ENCODE peak calls at places on chromosomes 11 and 22, in six cellular contexts. Z is pancreas; R is NCI-H2029 treated with DMSO at 0.1 percent for 48 hours; M is left cardiac atrium; O is stimulated activated CD4-positive, alpha-beta T cell treated with anti-CD3 and anti-CD28 coated beads, Interleukin-2, amount 100 ng/mL, for 48 hours; K is RKO. F is an unnamed sample.

GRCh38 chr11:116955548-116955947 is 118.1 kb upstream of the APOA1 start:
- DNase-seq in O (no peak), M (no peak), K (no peak), R (no peak), Z (no peak), F (no peak)

GRCh38 chr11:9568854-9569587 is 4.4 kb upstream of the WEE1 start:
- DNase-seq in R (peak), O (no peak), Z (peak), K (no peak), M (peak), F (no peak)

GRCh38 chr11:15816270-15816871 is 540.0 kb downstream of the SOX6 start:
- DNase-seq in R (peak), O (no peak), M (no peak), K (no peak), Z (no peak), F (no peak)

GRCh38 chr22:20904980-20905355 is 12.2 kb upstream of the CRKL start:
- DNase-seq in M (no peak), K (no peak), Z (no peak), R (no peak), O (no peak), F (no peak)

GRCh38 chr11:122101625-122102291 is 14.3 kb downstream of the BLID start:
- DNase-seq in R (peak), O (no peak), Z (peak), M (peak), K (no peak), F (no peak)

GRCh38 chr11:123475478-123475877 is 45.4 kb downstream of the GRAMD1B start:
- DNase-seq in Z (no peak), R (peak), K (peak), O (no peak), M (no peak), F (no peak)

GRCh38 chr22:22955276-22955798 is 67.7 kb downstream of the IGLL5 start:
- DNase-seq in R (no peak), O (no peak), M (no peak), Z (no peak), K (no peak), F (no peak)

GRCh38 chr22:32331236-32331917 is 26.3 kb upstream of the RFPL3 start:
- DNase-seq in R (no peak), M (no peak), O (no peak), K (no peak), Z (no peak), F (no peak)

GRCh38 chr11:115383431-115383830 is 120.8 kb downstream of the CADM1 start:
- DNase-seq in O (no peak), Z (no peak), M (no peak), K (no peak), R (no peak), F (no peak)

GRCh38 chr22:27719535-27720227 is 81.9 kb downstream of the MN1 start:
- DNase-seq in O (no peak), Z (peak), R (peak), K (peak), M (peak), F (peak)

GRCh38 chr11:78381867-78382266 is 35.8 kb downstream of the GAB2 start:
- DNase-seq in O (no peak), M (no peak), K (no peak), Z (no peak), R (no peak), F (no peak)

GRCh38 chr11:23151819-23152218 is 291.5 kb upstream of the CCDC179 start:
- DNase-seq in K (no peak), M (no peak), O (no peak), Z (no peak), R (no peak), F (no peak)

GRCh38 chr22:50191041-50191740 is 5.5 kb downstream of the TRABD start:
- DNase-seq in Z (no peak), M (peak), O (peak), K (no peak), R (no peak), F (no peak)

GRCh38 chr22:50463188-50463900 is 11.5 kb downstream of the SBF1 start:
- DNase-seq in R (no peak), M (no peak), K (no peak), O (no peak), Z (no peak), F (no peak)

GRCh38 chr22:22450343-22450839 is 58.2 kb downstream of the ZNF280B start:
- DNase-seq in O (no peak), R (peak), Z (no peak), K (no peak), M (no peak), F (no peak)